ENCODE peak calls at places on chromosome 13, in six cellular contexts. L is tibial nerve; E is stomach; Q is MG63; O is transverse colon; U is CD8-positive, alpha-beta T cell. B is an unnamed sample. For H3K36me3, the result is how much of the 10 kb centered on the place peaks cover.

GRCh38 chr13:27131906-27132305 is 39.7 kb downstream of the USP12 start:
- DNase-seq in L (no peak), E (no peak), Q (no peak), O (no peak), U (no peak), B (no peak)

GRCh38 chr13:93158565-93158964 is 68.0 kb upstream of the GPC6 start:
- DNase-seq in L (no peak), E (no peak), Q (no peak), O (no peak), U (no peak), B (no peak)

GRCh38 chr13:92512852-92513251 is 713.8 kb upstream of the GPC6 start:
- DNase-seq in L (no peak), E (no peak), Q (no peak), O (no peak), U (no peak), B (no peak)

GRCh38 chr13:28313579-28313978 is 175.2 kb downstream of the PAN3 start:
- DNase-seq in L (no peak), E (no peak), Q (no peak), O (no peak), U (no peak), B (no peak)

GRCh38 chr13:24605923-24606372 is 74.3 kb upstream of the ATP12A start:
- DNase-seq in L (no peak), E (no peak), Q (no peak), O (no peak), U (no peak), B (peak)

GRCh38 chr13:41457589-41458186 is 338 bp downstream of the RGCC start:
- DNase-seq in L (no peak), E (no peak), Q (no peak), O (no peak), U (no peak), B (peak)

GRCh38 chr13:34719060-34719875 is 222.8 kb upstream of the NBEA start:
- DNase-seq in L (no peak), E (no peak), Q (no peak), O (no peak), U (no peak), B (no peak)

GRCh38 chr13:41588899-41589298 is 131.5 kb downstream of the RGCC start:
- DNase-seq in L (no peak), E (no peak), Q (peak), O (no peak), U (no peak), B (no peak)

GRCh38 chr13:73691891-73692290 is 442.3 kb downstream of the KLF12 start:
- DNase-seq in L (no peak), E (no peak), Q (no peak), O (no peak), U (no peak), B (no peak)

GRCh38 chr13:101053289-101053688 is 363.0 kb downstream of the NALCN start:
- DNase-seq in L (no peak), E (no peak), Q (no peak), O (no peak), U (no peak), B (no peak)

GRCh38 chr13:20425819-20426219 is 99.8 kb downstream of the CRYL1 start:
- DNase-seq in L (no peak), E (no peak), Q (no peak), O (no peak), U (no peak), B (no peak)

GRCh38 chr13:105960326-105960725 is 575.1 kb downstream of the EFNB2 start:
- DNase-seq in L (no peak), E (no peak), Q (no peak), O (no peak), U (no peak), B (no peak)

GRCh38 chr13:23771966-23772365 is 117.2 kb downstream of the MIPEP start:
- DNase-seq in L (no peak), E (no peak), Q (no peak), O (no peak), U (no peak), B (no peak)

GRCh38 chr13:33721719-33722118 is 96.2 kb upstream of the RFC3 start:
- DNase-seq in L (no peak), E (no peak), Q (no peak), O (no peak), U (no peak), B (no peak)

GRCh38 chr13:105874808-105875207 is 660.7 kb downstream of the EFNB2 start:
- DNase-seq in L (no peak), E (no peak), Q (no peak), O (no peak), U (no peak), B (no peak)

GRCh38 chr13:38044067-38044466 is 174.5 kb upstream of the TRPC4 start:
- DNase-seq in L (no peak), E (no peak), Q (no peak), O (no peak), U (no peak), B (no peak)

GRCh38 chr13:99311748-99312492 is 4.7 kb upstream of the GPR183 start:
- DNase-seq in L (peak), E (no peak), Q (no peak), O (no peak), U (no peak), B (no peak)

GRCh38 chr13:74681891-74682290 is 547.7 kb upstream of the KLF12 start:
- DNase-seq in L (no peak), E (no peak), Q (no peak), O (no peak), U (no peak), B (no peak)

GRCh38 chr13:105336706-105337582 is 1198.5 kb downstream of the EFNB2 start:
- DNase-seq in L (peak), E (no peak), Q (peak), O (no peak), U (no peak), B (no peak)

GRCh38 chr13:90706631-90707030 is 640.9 kb upstream of the MIR17HG start:
- DNase-seq in L (no peak), E (no peak), Q (no peak), O (no peak), U (no peak), B (no peak)

GRCh38 chr13:92734068-92734467 is 492.5 kb upstream of the GPC6 start:
- DNase-seq in L (no peak), E (no peak), Q (no peak), O (no peak), U (no peak), B (no peak)

GRCh38 chr13:68982961-68983619 is 1124.5 kb upstream of the ATXN8OS start:
- DNase-seq in L (no peak), E (no peak), Q (no peak), O (no peak), U (no peak), B (no peak)

GRCh38 chr13:32587774-32588165 is 1.5 kb downstream of the PDS5B start:
- DNase-seq in L (no peak), E (no peak), Q (no peak), O (no peak), U (no peak), B (no peak)

GRCh38 chr13:67369895-67370660 is 139.9 kb upstream of the PCDH9 start:
- DNase-seq in L (no peak), E (no peak), Q (no peak), O (no peak), U (no peak), B (no peak)

GRCh38 chr13:39317284-39317683 is 279.0 kb downstream of the NHLRC3 start:
- DNase-seq in L (peak), E (no peak), Q (peak), O (peak), U (no peak), B (no peak)

GRCh38 chr13:27830010-27830409 is 37.7 kb downstream of the GSX1 start:
- DNase-seq in L (peak), E (peak), Q (peak), O (peak), U (peak), B (peak)

GRCh38 chr13:32045963-32046785 is 14.6 kb downstream of the FRY start:
- DNase-seq in L (peak), E (no peak), Q (no peak), O (no peak), U (no peak), B (no peak)

GRCh38 chr13:78679329-78679728 is 20.4 kb upstream of the OBI1 start:
- DNase-seq in L (no peak), E (no peak), Q (no peak), O (no peak), U (no peak), B (no peak)

GRCh38 chr13:25468330-25469178 is 96.8 kb downstream of the ATP8A2 start:
- DNase-seq in L (no peak), E (no peak), Q (peak), O (no peak), U (no peak), B (peak)

DNA sequence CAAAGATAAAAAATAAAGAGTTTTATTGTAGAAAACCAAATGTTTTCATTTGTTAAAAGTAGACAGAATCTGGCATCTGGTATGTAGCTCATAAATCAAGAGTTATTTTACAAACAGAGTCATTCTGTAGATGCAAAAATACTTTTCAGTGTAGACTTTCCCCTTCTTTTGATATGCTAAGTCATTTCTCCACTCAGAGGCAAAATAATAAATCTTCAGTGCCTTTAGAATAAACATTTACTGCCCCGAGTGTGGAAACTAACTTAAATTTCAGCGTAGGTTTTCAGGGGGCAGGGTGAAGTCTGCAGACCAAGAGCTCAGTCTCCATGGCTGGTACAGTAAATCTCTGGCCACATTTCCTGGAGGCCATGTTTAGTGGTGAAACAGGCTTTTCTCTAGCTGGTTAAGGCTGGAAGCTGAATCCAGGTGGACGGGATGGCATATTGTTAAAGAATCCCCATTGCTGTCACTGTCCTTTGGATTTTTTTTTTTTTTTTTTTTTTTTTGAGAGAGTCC is 13.1 kb upstream of the ADPRHL1 start:
- DNase-seq in L (no peak), E (no peak), Q (no peak), O (no peak), U (no peak), B (no peak)
- H3K36me3 ChIP-seq in L (under half), E (under half), Q (under half), O (under half), U (under half), B (under half)

GRCh38 chr13:113979791-113980471 is 6.1 kb upstream of the C13orf46 start:
- DNase-seq in L (no peak), E (no peak), Q (no peak), O (no peak), U (no peak), B (no peak)

GRCh38 chr13:113976711-113977684 is 3.1 kb upstream of the C13orf46 start:
- DNase-seq in L (no peak), E (no peak), Q (peak), O (no peak), U (no peak), B (peak)

GRCh38 chr13:113977976-113978375 is 4.1 kb upstream of the C13orf46 start:
- DNase-seq in L (no peak), E (no peak), Q (no peak), O (no peak), U (no peak), B (no peak)

GRCh38 chr13:113980489-113981064 is 6.7 kb upstream of the C13orf46 start:
- DNase-seq in L (no peak), E (no peak), Q (no peak), O (no peak), U (no peak), B (no peak)

DNA sequence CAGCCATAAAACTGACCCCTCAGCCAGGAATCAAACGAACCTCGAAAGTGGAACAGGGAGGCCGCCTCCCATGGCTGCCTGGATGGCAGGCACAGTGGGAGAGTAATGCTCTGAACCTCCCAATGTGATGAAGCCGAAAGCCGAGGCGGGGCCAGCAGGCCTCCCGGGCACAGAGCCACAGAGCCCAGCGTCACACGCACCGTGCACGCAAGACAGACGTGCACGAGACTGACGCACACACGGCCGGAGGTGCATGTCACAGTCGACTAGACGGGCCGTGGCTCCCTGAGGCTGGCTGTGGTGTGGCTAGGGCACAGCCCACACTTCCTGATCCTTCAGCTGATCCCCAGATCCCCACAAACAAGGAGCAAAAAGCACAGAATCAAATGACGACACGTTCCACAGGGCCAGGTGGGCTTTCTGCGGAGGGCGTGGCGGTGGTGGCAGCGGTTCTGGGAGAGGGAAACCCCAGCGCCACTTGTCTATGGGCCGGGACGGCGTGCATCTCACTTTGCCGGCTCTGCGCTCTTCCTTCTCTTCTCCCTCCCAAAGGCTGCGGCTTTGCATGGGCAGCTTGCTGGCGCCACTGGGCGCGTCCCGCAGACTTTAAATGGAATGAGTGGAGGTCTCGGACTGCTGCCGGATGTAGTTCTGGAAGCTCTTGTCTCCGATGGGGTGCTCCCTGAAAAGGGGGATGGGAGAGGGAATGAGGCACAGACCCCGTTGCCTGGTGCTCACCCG is 5.0 kb upstream of the C13orf46 start:
- DNase-seq in L (no peak), E (peak), Q (no peak), O (no peak), U (no peak), B (no peak)
- H3K36me3 ChIP-seq in L (under half), E (half or more), Q (under half), O (under half), U (half or more), B (under half)

GRCh38 chr13:114016321-114017027 is 42.6 kb upstream of the C13orf46 start:
- DNase-seq in L (no peak), E (no peak), Q (no peak), O (no peak), U (no peak), B (no peak)

GRCh38 chr13:114015608-114016295 is 41.9 kb upstream of the C13orf46 start:
- DNase-seq in L (peak), E (peak), Q (no peak), O (peak), U (no peak), B (no peak)

GRCh38 chr13:114018461-114019055 is 44.7 kb upstream of the C13orf46 start:
- DNase-seq in L (no peak), E (no peak), Q (no peak), O (no peak), U (no peak), B (no peak)

GRCh38 chr13:114017966-114018365 is 44.1 kb upstream of the C13orf46 start:
- DNase-seq in L (no peak), E (no peak), Q (no peak), O (no peak), U (no peak), B (no peak)

GRCh38 chr13:114017028-114017630 is 43.3 kb upstream of the C13orf46 start:
- DNase-seq in L (no peak), E (no peak), Q (peak), O (no peak), U (no peak), B (no peak)
- H3K36me3 ChIP-seq in L (under half), E (half or more), Q (under half), O (under half), U (half or more), B (under half)

GRCh38 chr13:109768616-109769015 is 17.8 kb downstream of the IRS2 start:
- DNase-seq in L (no peak), E (no peak), Q (no peak), O (no peak), U (no peak), B (no peak)
- H3K36me3 ChIP-seq in L (under half), E (under half), Q (under half), O (under half), U (under half), B (under half)

GRCh38 chr13:102659168-102659713 is 35.6 kb downstream of the METTL21C start:
- DNase-seq in L (no peak), E (no peak), Q (no peak), O (no peak), U (no peak), B (no peak)

GRCh38 chr13:102657630-102658029 is 37.2 kb downstream of the METTL21C start:
- DNase-seq in L (no peak), E (no peak), Q (no peak), O (no peak), U (no peak), B (no peak)

GRCh38 chr13:102654786-102655185 is 40.1 kb downstream of the METTL21C start:
- DNase-seq in L (no peak), E (no peak), Q (no peak), O (no peak), U (no peak), B (no peak)

DNA sequence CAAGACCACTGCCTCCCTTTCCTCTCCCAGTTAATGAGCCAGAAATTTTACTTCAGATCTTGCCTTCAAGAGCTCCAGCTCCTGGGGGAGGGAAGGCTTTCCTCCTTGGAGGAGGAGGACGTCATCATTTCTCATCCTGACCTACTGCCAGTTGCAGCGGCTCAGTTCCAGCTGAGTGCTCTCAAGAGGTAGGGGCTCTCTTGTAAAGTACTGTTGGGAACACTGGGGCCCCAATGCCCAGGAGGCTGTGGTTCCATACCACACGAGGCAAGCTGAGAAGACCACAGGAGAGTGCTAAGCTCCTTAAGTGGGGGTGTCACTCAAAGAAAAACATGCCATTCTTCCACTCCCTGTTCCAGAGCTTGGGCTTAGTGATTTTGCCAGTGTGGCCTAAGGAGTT is 36.2 kb downstream of the METTL21C start:
- DNase-seq in L (no peak), E (no peak), Q (no peak), O (no peak), U (no peak), B (no peak)
- H3K36me3 ChIP-seq in L (under half), E (half or more), Q (half or more), O (under half), U (under half), B (under half)

GRCh38 chr13:49667773-49668172 is 23.5 kb downstream of the EBPL start:
- DNase-seq in L (no peak), E (no peak), Q (peak), O (no peak), U (no peak), B (no peak)
- H3K36me3 ChIP-seq in L (under half), E (under half), Q (under half), O (under half), U (under half), B (under half)

GRCh38 chr13:46743191-46743590 is 53.8 kb downstream of the ESD start:
- DNase-seq in L (no peak), E (no peak), Q (no peak), O (no peak), U (no peak), B (no peak)
- H3K36me3 ChIP-seq in L (under half), E (half or more), Q (under half), O (under half), U (under half), B (under half)

GRCh38 chr13:52137489-52137888 is 8.6 kb upstream of the NEK5 start:
- DNase-seq in L (no peak), E (no peak), Q (no peak), O (no peak), U (no peak), B (no peak)
- H3K36me3 ChIP-seq in L (under half), E (half or more), Q (under half), O (under half), U (under half), B (under half)

GRCh38 chr13:77016888-77017623 is 9.9 kb downstream of the FBXL3 start:
- DNase-seq in L (no peak), E (no peak), Q (no peak), O (no peak), U (no peak), B (no peak)

GRCh38 chr13:77009011-77009410 is 17.1 kb downstream of the CLN5 start:
- DNase-seq in L (no peak), E (no peak), Q (no peak), O (no peak), U (no peak), B (no peak)

GRCh38 chr13:77016241-77016812 is 10.6 kb downstream of the FBXL3 start:
- DNase-seq in L (no peak), E (no peak), Q (no peak), O (no peak), U (no peak), B (no peak)

GRCh38 chr13:77014906-77015685 is 11.9 kb downstream of the FBXL3 start:
- DNase-seq in L (no peak), E (no peak), Q (no peak), O (no peak), U (no peak), B (no peak)

DNA sequence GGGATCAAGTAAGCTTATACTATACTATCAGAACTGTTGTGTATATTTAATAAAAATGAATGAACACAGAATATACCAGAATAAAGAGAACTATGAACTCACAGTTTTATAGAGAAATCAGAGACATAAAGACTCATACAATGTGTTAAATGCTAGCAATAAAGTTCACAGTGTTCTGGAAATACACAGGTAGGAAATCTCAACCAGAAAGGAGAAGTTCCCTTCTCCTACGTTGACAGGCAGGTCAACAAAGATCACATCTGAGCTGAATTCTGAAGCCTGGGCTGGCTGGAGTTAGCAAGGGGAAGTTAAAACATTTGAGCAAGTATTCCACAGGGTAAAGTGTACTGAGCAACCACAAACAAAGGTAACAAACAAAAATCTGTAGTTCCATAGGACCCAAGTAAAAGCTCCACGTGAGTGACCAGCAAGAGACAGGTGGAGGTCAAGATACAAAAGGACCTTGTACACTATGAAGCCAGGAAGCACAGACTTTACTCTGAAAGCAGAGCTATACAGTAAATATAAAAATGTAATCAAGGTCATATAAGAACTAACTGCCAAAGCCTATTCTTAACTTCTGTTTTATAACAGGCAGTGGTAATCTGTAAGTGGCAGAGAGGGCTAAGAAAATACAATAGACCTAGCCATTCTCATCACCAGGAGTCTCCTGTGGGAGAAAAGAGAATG is 13.0 kb downstream of the FBXL3 start:
- DNase-seq in L (no peak), E (no peak), Q (no peak), O (no peak), U (no peak), B (no peak)
- H3K36me3 ChIP-seq in L (under half), E (half or more), Q (half or more), O (under half), U (half or more), B (under half)